ENCODE peak calls at places on chromosome 22, in ten cellular contexts. K is fibroblast of mammary gland; U is central memory CD8-positive, alpha-beta T cell; C is A549; A is choroid plexus epithelial cell; G is HCT116; V is neural crest cell; E is smooth muscle cell of the brain vasculature; I is adrenal gland; N is EH. H is an unnamed sample.

GRCh38 chr22:31814942-31815341 is 61.1 kb downstream of the DEPDC5 start:
- DNase-seq in K (no peak), U (no peak), C (no peak), A (no peak), G (no peak), V (no peak), E (no peak), I (no peak), N (no peak), H (no peak)

GRCh38 chr22:38163844-38164577 is 17.6 kb downstream of the PLA2G6 start:
- DNase-seq in K (no peak), U (no peak), C (no peak), A (no peak), G (no peak), V (no peak), E (no peak), I (no peak), N (no peak), H (peak; percentile 89)

GRCh38 chr22:21015051-21016006 is at the start of gene P2RX6:
- DNase-seq in K (peak; percentile 41), U (no peak), C (no peak), A (peak; percentile 25), G (no peak), V (no peak), E (no peak), I (no peak), N (no peak), H (no peak)

GRCh38 chr22:17777005-17777716 is 2.9 kb upstream of the BID start:
- DNase-seq in K (no peak), U (peak; percentile 54), C (no peak), A (no peak), G (no peak), V (no peak), E (no peak), I (no peak), N (no peak), H (peak; percentile 40)

GRCh38 chr22:33300165-33300564 is 242.0 kb upstream of the SYN3 start:
- DNase-seq in K (no peak), U (no peak), C (no peak), A (no peak), G (no peak), V (no peak), E (no peak), I (no peak), N (no peak), H (no peak)

GRCh38 chr22:46224771-46225290 is 25.3 kb downstream of the CDPF1 start:
- DNase-seq in K (no peak), U (no peak), C (no peak), A (no peak), G (no peak), V (no peak), E (no peak), I (peak; percentile 83), N (no peak), H (no peak)

GRCh38 chr22:30655532-30655931 is 12.1 kb downstream of the DUSP18 start:
- DNase-seq in K (no peak), U (no peak), C (no peak), A (peak; percentile 5), G (no peak), V (no peak), E (peak; percentile 51), I (no peak), N (no peak), H (no peak)

GRCh38 chr22:41598081-41598480 is 8.4 kb upstream of the PMM1 start:
- DNase-seq in K (peak; percentile 82), U (no peak), C (no peak), A (peak; percentile 87), G (no peak), V (no peak), E (peak; percentile 24), I (peak; percentile 58), N (peak; percentile 85), H (no peak)

GRCh38 chr22:34696557-34696956 is 369.4 kb upstream of the ISX start:
- DNase-seq in K (no peak), U (no peak), C (no peak), A (no peak), G (no peak), V (peak; percentile 2), E (no peak), I (no peak), N (no peak), H (no peak)

GRCh38 chr22:36351921-36352774 is 35.6 kb downstream of the MYH9 start:
- DNase-seq in K (peak; percentile 85), U (no peak), C (no peak), A (peak; percentile 45), G (no peak), V (no peak), E (no peak), I (no peak), N (no peak), H (no peak)

GRCh38 chr22:45475063-45475747 is 27.5 kb upstream of the FBLN1 start:
- DNase-seq in K (peak; percentile 59), U (no peak), C (no peak), A (peak; percentile 51), G (no peak), V (no peak), E (no peak), I (no peak), N (peak; percentile 35), H (no peak)

GRCh38 chr22:44068422-44069191 is 44.5 kb downstream of the PARVB start:
- DNase-seq in K (no peak), U (no peak), C (no peak), A (no peak), G (no peak), V (no peak), E (no peak), I (no peak), N (no peak), H (peak; percentile 20)

GRCh38 chr22:18048441-18048898 is 24.1 kb upstream of the MICAL3 start:
- DNase-seq in K (peak; percentile 25), U (no peak), C (no peak), A (peak; percentile 57), G (no peak), V (no peak), E (no peak), I (no peak), N (peak; percentile 82), H (peak; percentile 60)

GRCh38 chr22:17964153-17964552 is 60.2 kb downstream of the MICAL3 start:
- DNase-seq in K (no peak), U (no peak), C (no peak), A (peak; percentile 23), G (no peak), V (no peak), E (no peak), I (no peak), N (peak; percentile 80), H (no peak)

GRCh38 chr22:36467042-36467810 is 14.2 kb downstream of the TXN2 start:
- DNase-seq in K (peak; percentile 78), U (no peak), C (no peak), A (peak; percentile 82), G (peak; percentile 46), V (no peak), E (no peak), I (no peak), N (peak; percentile 88), H (peak; percentile 35)

GRCh38 chr22:25035715-25036114 is 83.2 kb downstream of the KIAA1671 start:
- DNase-seq in K (no peak), U (no peak), C (no peak), A (no peak), G (no peak), V (no peak), E (no peak), I (no peak), N (no peak), H (no peak)

GRCh38 chr22:50085211-50085999 is at the start of gene MLC1:
- DNase-seq in K (no peak), U (no peak), C (no peak), A (no peak), G (no peak), V (no peak), E (no peak), I (no peak), N (peak; percentile 59), H (no peak)

GRCh38 chr22:46238541-46238940 is 11.6 kb downstream of the CDPF1 start:
- DNase-seq in K (no peak), U (no peak), C (no peak), A (no peak), G (no peak), V (no peak), E (no peak), I (no peak), N (no peak), H (no peak)